ENCODE peak calls at places on chromosomes 4 and X, in four cellular contexts. One of them, this sample, is unnamed.

GRCh38 chr4:9983211-9983610 is 38.1 kb downstream of the SLC2A9 start:
- DNase-seq in GM20000: no peak
- DNase-seq in AG09319: no peak
- DNase-seq in heart right ventricle: no peak
- DNase-seq in this sample: no peak

GRCh38 chr4:176805155-176805554 is 12.4 kb upstream of the VEGFC start:
- DNase-seq in heart right ventricle: no peak
- DNase-seq in GM20000: no peak
- DNase-seq in AG09319: no peak
- DNase-seq in this sample: peak; percentile 90

GRCh38 chr4:107279729-107280128 is 243.6 kb upstream of the DKK2 start:
- DNase-seq in AG09319: no peak
- DNase-seq in GM20000: no peak
- DNase-seq in heart right ventricle: no peak
- DNase-seq in this sample: peak; percentile 33

GRCh38 chr4:66767442-66767841 is 777.9 kb downstream of the CENPC start:
- DNase-seq in heart right ventricle: no peak
- DNase-seq in GM20000: no peak
- DNase-seq in AG09319: no peak
- DNase-seq in this sample: no peak

GRCh38 chrX:16601885-16602284 is 48.1 kb upstream of the S100G start:
- DNase-seq in AG09319: no peak
- DNase-seq in GM20000: no peak
- DNase-seq in heart right ventricle: no peak
- DNase-seq in this sample: no peak

GRCh38 chr4:6972911-6973310 is 63.3 kb downstream of the TBC1D14 start:
- DNase-seq in AG09319: no peak
- DNase-seq in GM20000: no peak
- DNase-seq in heart right ventricle: no peak
- DNase-seq in this sample: no peak

GRCh38 chr4:89413518-89413917 is 105.9 kb upstream of the GPRIN3 start:
- DNase-seq in GM20000: no peak
- DNase-seq in heart right ventricle: no peak
- DNase-seq in AG09319: no peak
- DNase-seq in this sample: no peak

GRCh38 chrX:132443736-132444135 is 45.1 kb downstream of the MBNL3 start:
- DNase-seq in AG09319: no peak
- DNase-seq in heart right ventricle: no peak
- DNase-seq in GM20000: no peak
- DNase-seq in this sample: peak; percentile 37

GRCh38 chr4:102449751-102450352 is 51.3 kb upstream of the NFKB1 start:
- DNase-seq in heart right ventricle: no peak
- DNase-seq in AG09319: no peak
- DNase-seq in GM20000: peak; percentile 51
- DNase-seq in this sample: peak; percentile 41

GRCh38 chrX:72046447-72046846 is 85.3 kb downstream of the RTL5 start:
- DNase-seq in GM20000: no peak
- DNase-seq in AG09319: no peak
- DNase-seq in heart right ventricle: no peak
- DNase-seq in this sample: no peak

GRCh38 chr4:155173371-155173770 is 35.1 kb upstream of the NPY2R start:
- DNase-seq in GM20000: no peak
- DNase-seq in AG09319: no peak
- DNase-seq in heart right ventricle: no peak
- DNase-seq in this sample: no peak

GRCh38 chrX:11555759-11556158 is 110.0 kb downstream of the ARHGAP6 start:
- DNase-seq in GM20000: no peak
- DNase-seq in heart right ventricle: no peak
- DNase-seq in AG09319: no peak
- DNase-seq in this sample: no peak

This sample was measured in fibroblast of gingiva.